ENCODE peak calls at places on chromosomes 3 and 15, in four cellular contexts. One of them, this sample, is unnamed.

GRCh38 chr3:179653777-179654117 is 907 bp downstream of the USP13 start:
- ATAC-seq in activated naive CD8-positive, alpha-beta T cell treated with anti-CD3 and anti-CD28 coated beads, Interleukin-2, amount 50 U/mL, for 24 hours: no peak
- ATAC-seq in Panc1: no peak
- ATAC-seq in stimulated activated effector memory CD8-positive, alpha-beta T cell treated with anti-CD3 and anti-CD28 coated beads, Interleukin-12 subunit alpha, Interleukin-12 subunit beta, amount 100 ng/mL, for 72 hours: no peak
- ATAC-seq in this sample: no peak

GRCh38 chr3:125165189-125165947 is 47.2 kb downstream of the SLC12A8 start:
- ATAC-seq in activated naive CD8-positive, alpha-beta T cell treated with anti-CD3 and anti-CD28 coated beads, Interleukin-2, amount 50 U/mL, for 24 hours: peak
- ATAC-seq in stimulated activated effector memory CD8-positive, alpha-beta T cell treated with anti-CD3 and anti-CD28 coated beads, Interleukin-12 subunit alpha, Interleukin-12 subunit beta, amount 100 ng/mL, for 72 hours: no peak
- ATAC-seq in Panc1: peak
- ATAC-seq in this sample: peak

GRCh38 chr15:39685999-39686613 is 96.5 kb downstream of the FSIP1 start:
- ATAC-seq in stimulated activated effector memory CD8-positive, alpha-beta T cell treated with anti-CD3 and anti-CD28 coated beads, Interleukin-12 subunit alpha, Interleukin-12 subunit beta, amount 100 ng/mL, for 72 hours: no peak
- ATAC-seq in Panc1: peak
- ATAC-seq in activated naive CD8-positive, alpha-beta T cell treated with anti-CD3 and anti-CD28 coated beads, Interleukin-2, amount 50 U/mL, for 24 hours: no peak
- ATAC-seq in this sample: no peak

GRCh38 chr3:177446160-177446559 is 248.9 kb upstream of the TBL1XR1 start:
- ATAC-seq in activated naive CD8-positive, alpha-beta T cell treated with anti-CD3 and anti-CD28 coated beads, Interleukin-2, amount 50 U/mL, for 24 hours: no peak
- ATAC-seq in stimulated activated effector memory CD8-positive, alpha-beta T cell treated with anti-CD3 and anti-CD28 coated beads, Interleukin-12 subunit alpha, Interleukin-12 subunit beta, amount 100 ng/mL, for 72 hours: no peak
- ATAC-seq in Panc1: no peak
- ATAC-seq in this sample: no peak

GRCh38 chr3:143998266-143998665 is 26.6 kb downstream of the DIPK2A start:
- ATAC-seq in stimulated activated effector memory CD8-positive, alpha-beta T cell treated with anti-CD3 and anti-CD28 coated beads, Interleukin-12 subunit alpha, Interleukin-12 subunit beta, amount 100 ng/mL, for 72 hours: no peak
- ATAC-seq in activated naive CD8-positive, alpha-beta T cell treated with anti-CD3 and anti-CD28 coated beads, Interleukin-2, amount 50 U/mL, for 24 hours: no peak
- ATAC-seq in Panc1: no peak
- ATAC-seq in this sample: peak

GRCh38 chr3:114496874-114497273 is 203.0 kb downstream of the TIGIT start:
- ATAC-seq in stimulated activated effector memory CD8-positive, alpha-beta T cell treated with anti-CD3 and anti-CD28 coated beads, Interleukin-12 subunit alpha, Interleukin-12 subunit beta, amount 100 ng/mL, for 72 hours: no peak
- ATAC-seq in activated naive CD8-positive, alpha-beta T cell treated with anti-CD3 and anti-CD28 coated beads, Interleukin-2, amount 50 U/mL, for 24 hours: no peak
- ATAC-seq in Panc1: no peak
- ATAC-seq in this sample: no peak

GRCh38 chr15:75817151-75817935 is 25.9 kb upstream of the UBE2Q2 start:
- ATAC-seq in stimulated activated effector memory CD8-positive, alpha-beta T cell treated with anti-CD3 and anti-CD28 coated beads, Interleukin-12 subunit alpha, Interleukin-12 subunit beta, amount 100 ng/mL, for 72 hours: peak
- ATAC-seq in Panc1: no peak
- ATAC-seq in activated naive CD8-positive, alpha-beta T cell treated with anti-CD3 and anti-CD28 coated beads, Interleukin-2, amount 50 U/mL, for 24 hours: peak
- ATAC-seq in this sample: no peak

GRCh38 chr3:61560452-61561373 is 658 bp upstream of the PTPRG start:
- ATAC-seq in stimulated activated effector memory CD8-positive, alpha-beta T cell treated with anti-CD3 and anti-CD28 coated beads, Interleukin-12 subunit alpha, Interleukin-12 subunit beta, amount 100 ng/mL, for 72 hours: no peak
- ATAC-seq in Panc1: peak
- ATAC-seq in activated naive CD8-positive, alpha-beta T cell treated with anti-CD3 and anti-CD28 coated beads, Interleukin-2, amount 50 U/mL, for 24 hours: no peak
- ATAC-seq in this sample: peak

GRCh38 chr3:195931582-195932273 is 23.4 kb upstream of the TNK2 start:
- ATAC-seq in activated naive CD8-positive, alpha-beta T cell treated with anti-CD3 and anti-CD28 coated beads, Interleukin-2, amount 50 U/mL, for 24 hours: no peak
- ATAC-seq in Panc1: no peak
- ATAC-seq in stimulated activated effector memory CD8-positive, alpha-beta T cell treated with anti-CD3 and anti-CD28 coated beads, Interleukin-12 subunit alpha, Interleukin-12 subunit beta, amount 100 ng/mL, for 72 hours: no peak
- ATAC-seq in this sample: no peak

GRCh38 chr3:99907959-99908544 is 90.4 kb downstream of the CMSS1 start:
- ATAC-seq in Panc1: no peak
- ATAC-seq in stimulated activated effector memory CD8-positive, alpha-beta T cell treated with anti-CD3 and anti-CD28 coated beads, Interleukin-12 subunit alpha, Interleukin-12 subunit beta, amount 100 ng/mL, for 72 hours: no peak
- ATAC-seq in activated naive CD8-positive, alpha-beta T cell treated with anti-CD3 and anti-CD28 coated beads, Interleukin-2, amount 50 U/mL, for 24 hours: no peak
- ATAC-seq in this sample: no peak

GRCh38 chr3:65412591-65412990 is 626.1 kb downstream of the MAGI1 start:
- ATAC-seq in Panc1: no peak
- ATAC-seq in stimulated activated effector memory CD8-positive, alpha-beta T cell treated with anti-CD3 and anti-CD28 coated beads, Interleukin-12 subunit alpha, Interleukin-12 subunit beta, amount 100 ng/mL, for 72 hours: no peak
- ATAC-seq in activated naive CD8-positive, alpha-beta T cell treated with anti-CD3 and anti-CD28 coated beads, Interleukin-2, amount 50 U/mL, for 24 hours: no peak
- ATAC-seq in this sample: no peak

GRCh38 chr15:85781099-85781498 is 13.6 kb downstream of the KLHL25 start:
- ATAC-seq in stimulated activated effector memory CD8-positive, alpha-beta T cell treated with anti-CD3 and anti-CD28 coated beads, Interleukin-12 subunit alpha, Interleukin-12 subunit beta, amount 100 ng/mL, for 72 hours: no peak
- ATAC-seq in Panc1: no peak
- ATAC-seq in activated naive CD8-positive, alpha-beta T cell treated with anti-CD3 and anti-CD28 coated beads, Interleukin-2, amount 50 U/mL, for 24 hours: no peak
- ATAC-seq in this sample: no peak